ENCODE peak calls at places on chromosomes 7 and 10, in eight cellular contexts. One of them, this sample, is unnamed.

GRCh38 chr10:7192831-7193348 is 217.9 kb downstream of the SFMBT2 start:
- DNase-seq in CD8-positive, alpha-beta memory T cell: peak
- DNase-seq in RWPE2: no peak
- DNase-seq in GOT3: no peak
- DNase-seq in RCC 7860: no peak
- DNase-seq in GM12892: no peak
- DNase-seq in lower leg skin: no peak
- DNase-seq in lung: no peak
- DNase-seq in this sample: no peak

GRCh38 chr10:36349445-36350063 is 707.5 kb upstream of the FZD8 start:
- DNase-seq in GM12892: no peak
- DNase-seq in lung: no peak
- DNase-seq in lower leg skin: no peak
- DNase-seq in RCC 7860: no peak
- DNase-seq in RWPE2: no peak
- DNase-seq in GOT3: peak
- DNase-seq in CD8-positive, alpha-beta memory T cell: no peak
- DNase-seq in this sample: peak

GRCh38 chr7:114944742-114945625 is 23.1 kb downstream of the MDFIC start:
- DNase-seq in RWPE2: no peak
- DNase-seq in GOT3: no peak
- DNase-seq in CD8-positive, alpha-beta memory T cell: no peak
- DNase-seq in RCC 7860: no peak
- DNase-seq in lung: peak
- DNase-seq in lower leg skin: peak
- DNase-seq in GM12892: no peak
- DNase-seq in this sample: peak

GRCh38 chr7:41438919-41439882 is 263.7 kb downstream of the INHBA start:
- DNase-seq in RCC 7860: no peak
- DNase-seq in CD8-positive, alpha-beta memory T cell: no peak
- DNase-seq in GM12892: no peak
- DNase-seq in GOT3: no peak
- DNase-seq in lower leg skin: no peak
- DNase-seq in lung: no peak
- DNase-seq in RWPE2: no peak
- DNase-seq in this sample: no peak

GRCh38 chr10:27345455-27345909 is 104.9 kb upstream of the ACBD5 start:
- DNase-seq in GOT3: no peak
- DNase-seq in lung: no peak
- DNase-seq in RCC 7860: no peak
- DNase-seq in GM12892: no peak
- DNase-seq in RWPE2: no peak
- DNase-seq in CD8-positive, alpha-beta memory T cell: no peak
- DNase-seq in lower leg skin: no peak
- DNase-seq in this sample: no peak

GRCh38 chr7:130149575-130150139 is 55.5 kb downstream of the TMEM209 start:
- DNase-seq in RCC 7860: no peak
- DNase-seq in GM12892: no peak
- DNase-seq in lung: peak
- DNase-seq in lower leg skin: no peak
- DNase-seq in GOT3: no peak
- DNase-seq in RWPE2: no peak
- DNase-seq in CD8-positive, alpha-beta memory T cell: no peak
- DNase-seq in this sample: no peak

GRCh38 chr10:132110091-132110490 is 44.3 kb downstream of the JAKMIP3 start:
- DNase-seq in lower leg skin: no peak
- DNase-seq in RCC 7860: no peak
- DNase-seq in lung: no peak
- DNase-seq in GM12892: no peak
- DNase-seq in CD8-positive, alpha-beta memory T cell: no peak
- DNase-seq in GOT3: no peak
- DNase-seq in RWPE2: no peak
- DNase-seq in this sample: no peak

GRCh38 chr7:12770227-12770975 is 83.0 kb downstream of the ARL4A start:
- DNase-seq in GM12892: no peak
- DNase-seq in lung: peak
- DNase-seq in CD8-positive, alpha-beta memory T cell: no peak
- DNase-seq in RCC 7860: no peak
- DNase-seq in RWPE2: no peak
- DNase-seq in GOT3: no peak
- DNase-seq in lower leg skin: no peak
- DNase-seq in this sample: peak

GRCh38 chr10:99276848-99277486 is 41.3 kb upstream of the HPSE2 start:
- DNase-seq in GM12892: no peak
- DNase-seq in lower leg skin: no peak
- DNase-seq in GOT3: no peak
- DNase-seq in RCC 7860: peak
- DNase-seq in RWPE2: no peak
- DNase-seq in lung: no peak
- DNase-seq in CD8-positive, alpha-beta memory T cell: no peak
- DNase-seq in this sample: no peak

GRCh38 chr7:6011541-6011940 is 2.5 kb downstream of the AIMP2 start:
- DNase-seq in GOT3: no peak
- DNase-seq in lower leg skin: no peak
- DNase-seq in RWPE2: no peak
- DNase-seq in RCC 7860: no peak
- DNase-seq in lung: no peak
- DNase-seq in CD8-positive, alpha-beta memory T cell: no peak
- DNase-seq in GM12892: no peak
- DNase-seq in this sample: no peak

GRCh38 chr10:101887762-101888161 is 44.2 kb upstream of the KCNIP2 start:
- DNase-seq in GOT3: no peak
- DNase-seq in lower leg skin: no peak
- DNase-seq in RCC 7860: no peak
- DNase-seq in CD8-positive, alpha-beta memory T cell: no peak
- DNase-seq in RWPE2: no peak
- DNase-seq in lung: no peak
- DNase-seq in GM12892: no peak
- DNase-seq in this sample: no peak

GRCh38 chr7:129519464-129519863 is 17.1 kb downstream of the SMKR1 start:
- DNase-seq in GOT3: no peak
- DNase-seq in GM12892: no peak
- DNase-seq in lower leg skin: no peak
- DNase-seq in RWPE2: no peak
- DNase-seq in CD8-positive, alpha-beta memory T cell: no peak
- DNase-seq in RCC 7860: no peak
- DNase-seq in lung: no peak
- DNase-seq in this sample: no peak

GRCh38 chr10:132397036-132397541 is at the start of gene PWWP2B:
- DNase-seq in CD8-positive, alpha-beta memory T cell: peak
- DNase-seq in lung: no peak
- DNase-seq in RCC 7860: no peak
- DNase-seq in RWPE2: no peak
- DNase-seq in GM12892: no peak
- DNase-seq in GOT3: no peak
- DNase-seq in lower leg skin: no peak
- DNase-seq in this sample: no peak

GRCh38 chr7:112594397-112594796 is 113.6 kb downstream of the LSMEM1 start:
- DNase-seq in RWPE2: no peak
- DNase-seq in CD8-positive, alpha-beta memory T cell: no peak
- DNase-seq in lower leg skin: no peak
- DNase-seq in GM12892: no peak
- DNase-seq in RCC 7860: no peak
- DNase-seq in lung: no peak
- DNase-seq in GOT3: no peak
- DNase-seq in this sample: no peak

GRCh38 chr7:46291064-46291463 is 370.0 kb upstream of the IGFBP3 start:
- DNase-seq in RWPE2: peak
- DNase-seq in RCC 7860: peak
- DNase-seq in GM12892: no peak
- DNase-seq in GOT3: no peak
- DNase-seq in CD8-positive, alpha-beta memory T cell: no peak
- DNase-seq in lower leg skin: no peak
- DNase-seq in lung: no peak
- DNase-seq in this sample: peak

GRCh38 chr7:116306409-116307048 is 96.2 kb downstream of the TES start:
- DNase-seq in RCC 7860: peak
- DNase-seq in lower leg skin: no peak
- DNase-seq in lung: no peak
- DNase-seq in GM12892: no peak
- DNase-seq in GOT3: no peak
- DNase-seq in RWPE2: no peak
- DNase-seq in CD8-positive, alpha-beta memory T cell: no peak
- DNase-seq in this sample: no peak

GRCh38 chr10:22029450-22030236 is 26.1 kb upstream of the DNAJC1 start:
- DNase-seq in GM12892: no peak
- DNase-seq in RCC 7860: no peak
- DNase-seq in RWPE2: no peak
- DNase-seq in GOT3: no peak
- DNase-seq in lower leg skin: no peak
- DNase-seq in CD8-positive, alpha-beta memory T cell: no peak
- DNase-seq in lung: no peak
- DNase-seq in this sample: peak

GRCh38 chr10:22320591-22321155 is at the start of gene BMI1:
- DNase-seq in RCC 7860: peak
- DNase-seq in GOT3: no peak
- DNase-seq in CD8-positive, alpha-beta memory T cell: peak
- DNase-seq in RWPE2: no peak
- DNase-seq in lower leg skin: peak
- DNase-seq in GM12892: no peak
- DNase-seq in lung: peak
- DNase-seq in this sample: peak

GRCh38 chr7:75732016-75732521 is 6.7 kb downstream of the HIP1 start:
- DNase-seq in lung: no peak
- DNase-seq in CD8-positive, alpha-beta memory T cell: no peak
- DNase-seq in RWPE2: no peak
- DNase-seq in GM12892: no peak
- DNase-seq in RCC 7860: no peak
- DNase-seq in lower leg skin: no peak
- DNase-seq in GOT3: no peak
- DNase-seq in this sample: no peak

GRCh38 chr10:121043124-121043849 is 192.1 kb downstream of the WDR11 start:
- DNase-seq in GOT3: no peak
- DNase-seq in GM12892: no peak
- DNase-seq in RCC 7860: no peak
- DNase-seq in CD8-positive, alpha-beta memory T cell: no peak
- DNase-seq in lung: no peak
- DNase-seq in RWPE2: no peak
- DNase-seq in lower leg skin: no peak
- DNase-seq in this sample: no peak

GRCh38 chr7:128022631-128023532 is 8.4 kb downstream of the LRRC4 start:
- DNase-seq in lower leg skin: no peak
- DNase-seq in GOT3: no peak
- DNase-seq in GM12892: no peak
- DNase-seq in lung: no peak
- DNase-seq in RWPE2: no peak
- DNase-seq in CD8-positive, alpha-beta memory T cell: no peak
- DNase-seq in RCC 7860: no peak
- DNase-seq in this sample: peak

GRCh38 chr7:50393547-50394252 is 56.5 kb downstream of the FIGNL1 start:
- DNase-seq in RCC 7860: no peak
- DNase-seq in RWPE2: no peak
- DNase-seq in GOT3: no peak
- DNase-seq in lung: no peak
- DNase-seq in GM12892: no peak
- DNase-seq in CD8-positive, alpha-beta memory T cell: peak
- DNase-seq in lower leg skin: no peak
- DNase-seq in this sample: no peak

GRCh38 chr10:96714856-96715255 is 5.5 kb downstream of the PIK3AP1 start:
- DNase-seq in RCC 7860: no peak
- DNase-seq in GOT3: no peak
- DNase-seq in lower leg skin: no peak
- DNase-seq in CD8-positive, alpha-beta memory T cell: no peak
- DNase-seq in RWPE2: no peak
- DNase-seq in GM12892: no peak
- DNase-seq in lung: no peak
- DNase-seq in this sample: no peak

GRCh38 chr10:92799591-92799990 is 48.7 kb upstream of the EXOC6 start:
- DNase-seq in lower leg skin: no peak
- DNase-seq in RWPE2: no peak
- DNase-seq in GM12892: no peak
- DNase-seq in GOT3: no peak
- DNase-seq in RCC 7860: no peak
- DNase-seq in CD8-positive, alpha-beta memory T cell: no peak
- DNase-seq in lung: no peak
- DNase-seq in this sample: no peak

GRCh38 chr10:60621018-60621417 is 157.3 kb upstream of the CDK1 start:
- DNase-seq in CD8-positive, alpha-beta memory T cell: no peak
- DNase-seq in lower leg skin: no peak
- DNase-seq in GM12892: no peak
- DNase-seq in RWPE2: no peak
- DNase-seq in lung: no peak
- DNase-seq in GOT3: no peak
- DNase-seq in RCC 7860: no peak
- DNase-seq in this sample: no peak

GRCh38 chr10:87700031-87700796 is 40.5 kb downstream of the PAPSS2 start:
- DNase-seq in RWPE2: no peak
- DNase-seq in lower leg skin: no peak
- DNase-seq in GM12892: no peak
- DNase-seq in CD8-positive, alpha-beta memory T cell: no peak
- DNase-seq in lung: no peak
- DNase-seq in GOT3: no peak
- DNase-seq in RCC 7860: no peak
- DNase-seq in this sample: peak

GRCh38 chr7:29190349-29191045 is 4.1 kb upstream of the CHN2 start:
- DNase-seq in lung: no peak
- DNase-seq in lower leg skin: no peak
- DNase-seq in GOT3: no peak
- DNase-seq in GM12892: no peak
- DNase-seq in RCC 7860: no peak
- DNase-seq in RWPE2: no peak
- DNase-seq in CD8-positive, alpha-beta memory T cell: no peak
- DNase-seq in this sample: no peak